ENCODE peak calls at places on chromosome 2, in four cellular contexts. B is H1, W is mesendoderm, N is H9. U is an unnamed sample.

GRCh38 chr2:28413152-28413895 is 20.7 kb downstream of the FOSL2 start:
- DNase-seq in N (peak), W (peak), B (no peak), U (peak)

GRCh38 chr2:121151311-121152109 is 133.5 kb downstream of the TFCP2L1 start:
- DNase-seq in B (no peak), W (no peak), N (no peak), U (no peak)

GRCh38 chr2:197813093-197813787 is 8.8 kb downstream of the PLCL1 start:
- DNase-seq in N (peak), B (no peak), W (peak), U (peak)

GRCh38 chr2:122338000-122338399 is 582.5 kb downstream of the TSN start:
- DNase-seq in W (peak), B (no peak), N (no peak), U (no peak)

GRCh38 chr2:101032100-101032776 is 30.1 kb downstream of the RPL31 start:
- DNase-seq in B (no peak), N (no peak), W (no peak), U (no peak)

GRCh38 chr2:3466966-3467365 is 52.4 kb downstream of the ADI1 start:
- DNase-seq in W (no peak), N (no peak), B (no peak), U (no peak)

GRCh38 chr2:158024288-158024898 is 77.3 kb upstream of the UPP2 start:
- DNase-seq in N (no peak), W (peak), B (no peak), U (peak)

GRCh38 chr2:181312515-181312927 is 144.7 kb upstream of the ITGA4 start:
- DNase-seq in W (no peak), N (no peak), B (no peak), U (no peak)

GRCh38 chr2:236876642-236877041 is 209.0 kb upstream of the COPS8 start:
- DNase-seq in N (no peak), W (no peak), B (no peak), U (no peak)

GRCh38 chr2:117815946-117816345 is 1.5 kb downstream of the DDX18 start:
- DNase-seq in B (no peak), N (no peak), W (no peak), U (peak)

GRCh38 chr2:137913169-137913568 is 51.1 kb upstream of the HNMT start:
- DNase-seq in B (no peak), N (no peak), W (no peak), U (no peak)

GRCh38 chr2:227853204-227853629 is 18.2 kb upstream of the DAW1 start:
- DNase-seq in W (no peak), B (no peak), N (no peak), U (peak)

GRCh38 chr2:134375935-134376334 is 122.1 kb downstream of the MGAT5 start:
- DNase-seq in W (peak), N (peak), B (no peak), U (peak)

GRCh38 chr2:190062617-190063016 is at the start of gene MSTN:
- DNase-seq in B (no peak), W (no peak), N (no peak), U (no peak)

GRCh38 chr2:188475945-188476344 is 184.3 kb downstream of the GULP1 start:
- DNase-seq in W (no peak), N (no peak), B (no peak), U (peak)

GRCh38 chr2:225113356-225114015 is 71.2 kb upstream of the DOCK10 start:
- DNase-seq in N (no peak), B (no peak), W (no peak), U (no peak)

GRCh38 chr2:237304763-237305514 is 109.0 kb downstream of the COL6A3 start:
- DNase-seq in B (no peak), W (no peak), N (no peak), U (peak)

GRCh38 chr2:20538308-20539132 is 91.6 kb downstream of the RHOB start:
- DNase-seq in W (no peak), B (no peak), N (no peak), U (no peak)

GRCh38 chr2:107437265-107437664 is 389.4 kb upstream of the RGPD4 start:
- DNase-seq in W (no peak), N (no peak), B (no peak), U (no peak)

GRCh38 chr2:85259101-85259590 is 68.6 kb downstream of the TGOLN2 start:
- DNase-seq in W (peak), N (no peak), B (no peak), U (peak)

GRCh38 chr2:218323526-218324472 is 31.5 kb upstream of the TMBIM1 start:
- DNase-seq in B (peak), N (peak), W (peak), U (peak)

GRCh38 chr2:79139423-79139822 is 19.1 kb downstream of the REG1A start:
- DNase-seq in W (no peak), N (no peak), B (no peak), U (no peak)

GRCh38 chr2:8145385-8145784 is 536.5 kb upstream of the ID2 start:
- DNase-seq in N (no peak), B (no peak), W (no peak), U (peak)

GRCh38 chr2:43146083-43146482 is 80.3 kb downstream of the ZFP36L2 start:
- DNase-seq in N (no peak), W (no peak), B (no peak), U (no peak)

GRCh38 chr2:43143756-43144155 is 82.7 kb downstream of the ZFP36L2 start:
- DNase-seq in N (no peak), B (no peak), W (no peak), U (no peak)

GRCh38 chr2:43142921-43143438 is 83.4 kb downstream of the ZFP36L2 start:
- DNase-seq in N (no peak), W (peak), B (no peak), U (no peak)

GRCh38 chr2:43139996-43140621 is 86.3 kb downstream of the ZFP36L2 start:
- DNase-seq in N (no peak), W (no peak), B (no peak), U (no peak)

GRCh38 chr2:43144265-43144664 is 82.1 kb downstream of the ZFP36L2 start:
- DNase-seq in N (no peak), B (no peak), W (no peak), U (peak)
- H4K5ac ChIP-seq in N (no peak), B (no peak), W (no peak), U (no peak)

GRCh38 chr2:42029639-42030195 is 18.1 kb upstream of the PKDCC start:
- DNase-seq in N (no peak), B (no peak), W (peak), U (no peak)

GRCh38 chr2:42030829-42031228 is 17.0 kb upstream of the PKDCC start:
- DNase-seq in B (no peak), W (no peak), N (no peak), U (no peak)

GRCh38 chr2:42026332-42026731 is 21.5 kb upstream of the PKDCC start:
- DNase-seq in B (no peak), N (no peak), W (no peak), U (no peak)

GRCh38 chr2:42030196-42030759 is 17.5 kb upstream of the PKDCC start:
- DNase-seq in W (peak), B (no peak), N (peak), U (no peak)

GRCh38 chr2:42028571-42029148 is 19.2 kb upstream of the PKDCC start:
- DNase-seq in N (no peak), B (no peak), W (peak), U (no peak)
- H2BK15ac ChIP-seq in N (no peak), B (no peak), W (no peak), U (no peak)

DNA sequence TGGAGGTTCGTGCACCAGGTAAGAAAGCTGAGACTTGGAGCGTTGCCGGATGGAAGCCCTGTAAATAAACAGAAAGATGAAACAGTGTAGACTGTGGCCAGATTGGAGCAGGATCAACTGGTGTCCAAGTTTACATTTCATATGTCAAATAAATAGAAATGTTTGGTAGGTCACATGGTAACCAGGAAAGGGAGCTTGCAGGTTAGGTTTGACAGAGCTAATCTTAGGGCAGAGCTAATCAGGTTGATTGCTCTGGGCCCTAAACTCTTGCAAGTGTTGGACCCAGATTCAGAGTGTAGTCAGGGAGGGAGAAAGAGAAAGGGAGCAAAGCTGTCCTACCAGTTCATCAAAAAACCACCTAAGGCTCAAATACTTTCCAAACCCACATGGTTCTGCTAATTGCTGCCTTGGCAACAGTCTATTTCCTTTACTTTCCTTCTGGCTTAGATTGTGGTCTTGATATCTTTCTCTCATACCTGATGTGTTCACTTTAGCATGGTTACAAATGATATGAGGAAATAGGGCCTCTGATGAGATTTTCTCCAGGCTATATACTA is 63.2 kb downstream of the G6PC2 start:
- DNase-seq in W (no peak), N (no peak), B (no peak), U (no peak)
- H4K5ac ChIP-seq in W (no peak), N (no peak), B (no peak), U (no peak)

DNA sequence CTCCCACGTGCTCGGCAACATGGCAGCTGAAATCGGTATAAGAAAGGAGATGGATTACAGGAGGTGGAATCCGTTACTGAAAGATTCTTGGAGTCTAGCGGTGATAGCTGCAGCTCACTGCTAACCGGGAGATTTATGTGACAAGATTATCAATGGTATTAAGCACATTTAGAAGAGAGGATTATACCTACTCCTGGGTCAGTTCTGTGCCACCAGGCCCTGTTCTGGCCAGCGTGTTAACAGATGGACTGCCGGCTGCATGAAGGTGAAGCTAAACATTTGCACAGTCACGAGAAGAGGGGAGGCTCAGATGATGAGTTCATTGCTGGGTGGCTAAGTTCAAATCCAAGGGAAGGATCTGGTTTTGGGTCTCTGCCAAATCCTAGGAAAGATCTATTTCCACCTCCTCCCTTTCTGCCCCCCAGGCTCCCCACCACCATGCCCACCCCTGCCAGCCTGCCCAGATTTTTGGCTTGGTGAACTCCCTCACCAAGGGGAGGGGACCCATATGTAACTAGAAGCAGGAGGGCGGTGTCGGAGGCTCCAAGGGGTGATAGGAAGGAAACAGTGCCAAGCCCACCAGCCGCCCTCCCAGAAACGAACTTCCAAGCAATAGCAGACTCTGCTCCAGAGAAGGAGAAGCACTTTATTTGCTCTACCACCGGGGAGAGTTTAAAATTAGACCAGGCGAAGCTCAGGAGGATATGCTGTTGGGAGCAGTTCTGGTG is 200.4 kb downstream of the KLHL29 start:
- DNase-seq in N (no peak), W (no peak), B (no peak), U (no peak)
- H2BK15ac ChIP-seq in N (no peak), W (no peak), B (no peak), U (no peak)

GRCh38 chr2:15867194-15868171 is 72.9 kb upstream of the MYCN start:
- DNase-seq in N (no peak), W (no peak), B (no peak), U (no peak)
- H4K5ac ChIP-seq in N (no peak), W (no peak), B (no peak), U (no peak)

DNA sequence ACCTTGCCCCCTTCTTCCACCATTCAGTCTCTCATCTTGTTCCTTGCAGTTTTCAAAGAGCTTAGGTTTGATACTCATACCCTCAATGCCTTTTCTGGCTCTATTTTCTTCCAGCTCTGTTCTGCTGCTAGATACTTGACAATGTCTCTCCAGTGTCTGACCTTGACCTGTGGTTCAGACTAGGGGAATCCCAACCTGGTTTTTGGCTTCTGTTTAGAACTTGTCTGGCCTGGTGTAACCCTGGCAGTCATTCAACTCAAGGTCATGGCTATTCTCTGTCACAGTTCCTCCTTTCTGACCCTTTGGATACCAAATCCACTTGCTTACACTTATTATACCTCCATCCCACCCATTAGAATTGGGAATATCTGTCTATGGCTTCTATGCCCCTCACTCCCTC is 31.8 kb upstream of the IMP4 start:
- DNase-seq in N (no peak), W (no peak), B (no peak), U (no peak)
- H2BK15ac ChIP-seq in N (no peak), W (no peak), B (no peak), U (no peak)

U was measured in IMR-90.